ENCODE peak calls at places on chromosomes 11 and 22, in nine cellular contexts. One of them, this sample, is unnamed.

GRCh38 chr11:15969281-15969680 is 387.1 kb downstream of the SOX6 start:
- DNase-seq in nephron progenitor cell: no peak
- DNase-seq in heart left ventricle: peak
- DNase-seq in progenitor cell of endocrine pancreas: no peak
- DNase-seq in thoracic aorta: no peak
- DNase-seq in choroid plexus epithelial cell: peak
- DNase-seq in uterus: peak
- DNase-seq in AG04450: peak
- DNase-seq in WTC11: no peak
- DNase-seq in this sample: no peak

GRCh38 chr11:9774591-9775392 is 110.9 kb downstream of the SWAP70 start:
- DNase-seq in nephron progenitor cell: no peak
- DNase-seq in heart left ventricle: no peak
- DNase-seq in progenitor cell of endocrine pancreas: no peak
- DNase-seq in thoracic aorta: no peak
- DNase-seq in choroid plexus epithelial cell: peak
- DNase-seq in uterus: no peak
- DNase-seq in AG04450: no peak
- DNase-seq in WTC11: no peak
- DNase-seq in this sample: no peak

GRCh38 chr11:8426076-8426475 is 162.4 kb upstream of the LMO1 start:
- DNase-seq in nephron progenitor cell: no peak
- DNase-seq in heart left ventricle: peak
- DNase-seq in progenitor cell of endocrine pancreas: no peak
- DNase-seq in thoracic aorta: no peak
- DNase-seq in choroid plexus epithelial cell: no peak
- DNase-seq in uterus: no peak
- DNase-seq in AG04450: no peak
- DNase-seq in WTC11: no peak
- DNase-seq in this sample: no peak

GRCh38 chr11:32121012-32121411 is 30.1 kb downstream of the RCN1 start:
- DNase-seq in nephron progenitor cell: no peak
- DNase-seq in heart left ventricle: no peak
- DNase-seq in progenitor cell of endocrine pancreas: no peak
- DNase-seq in thoracic aorta: no peak
- DNase-seq in choroid plexus epithelial cell: no peak
- DNase-seq in uterus: no peak
- DNase-seq in AG04450: no peak
- DNase-seq in WTC11: no peak
- DNase-seq in this sample: no peak

GRCh38 chr11:27064086-27064485 is 23.5 kb downstream of the BBOX1 start:
- DNase-seq in nephron progenitor cell: no peak
- DNase-seq in heart left ventricle: no peak
- DNase-seq in progenitor cell of endocrine pancreas: no peak
- DNase-seq in thoracic aorta: no peak
- DNase-seq in choroid plexus epithelial cell: no peak
- DNase-seq in uterus: no peak
- DNase-seq in AG04450: no peak
- DNase-seq in WTC11: no peak
- DNase-seq in this sample: no peak

GRCh38 chr11:89487016-89487415 is 4.2 kb downstream of the NOX4 start:
- DNase-seq in nephron progenitor cell: no peak
- DNase-seq in heart left ventricle: no peak
- DNase-seq in progenitor cell of endocrine pancreas: no peak
- DNase-seq in thoracic aorta: no peak
- DNase-seq in choroid plexus epithelial cell: peak
- DNase-seq in uterus: no peak
- DNase-seq in AG04450: no peak
- DNase-seq in WTC11: no peak
- DNase-seq in this sample: no peak

GRCh38 chr11:95725169-95725568 is 64.4 kb downstream of the FAM76B start:
- DNase-seq in nephron progenitor cell: no peak
- DNase-seq in heart left ventricle: no peak
- DNase-seq in progenitor cell of endocrine pancreas: no peak
- DNase-seq in thoracic aorta: no peak
- DNase-seq in choroid plexus epithelial cell: no peak
- DNase-seq in uterus: no peak
- DNase-seq in AG04450: no peak
- DNase-seq in WTC11: no peak
- DNase-seq in this sample: no peak

GRCh38 chr11:61950035-61950547 is at the start of gene BEST1:
- DNase-seq in nephron progenitor cell: no peak
- DNase-seq in heart left ventricle: no peak
- DNase-seq in progenitor cell of endocrine pancreas: no peak
- DNase-seq in thoracic aorta: no peak
- DNase-seq in choroid plexus epithelial cell: no peak
- DNase-seq in uterus: no peak
- DNase-seq in AG04450: no peak
- DNase-seq in WTC11: no peak
- DNase-seq in this sample: no peak

DNA sequence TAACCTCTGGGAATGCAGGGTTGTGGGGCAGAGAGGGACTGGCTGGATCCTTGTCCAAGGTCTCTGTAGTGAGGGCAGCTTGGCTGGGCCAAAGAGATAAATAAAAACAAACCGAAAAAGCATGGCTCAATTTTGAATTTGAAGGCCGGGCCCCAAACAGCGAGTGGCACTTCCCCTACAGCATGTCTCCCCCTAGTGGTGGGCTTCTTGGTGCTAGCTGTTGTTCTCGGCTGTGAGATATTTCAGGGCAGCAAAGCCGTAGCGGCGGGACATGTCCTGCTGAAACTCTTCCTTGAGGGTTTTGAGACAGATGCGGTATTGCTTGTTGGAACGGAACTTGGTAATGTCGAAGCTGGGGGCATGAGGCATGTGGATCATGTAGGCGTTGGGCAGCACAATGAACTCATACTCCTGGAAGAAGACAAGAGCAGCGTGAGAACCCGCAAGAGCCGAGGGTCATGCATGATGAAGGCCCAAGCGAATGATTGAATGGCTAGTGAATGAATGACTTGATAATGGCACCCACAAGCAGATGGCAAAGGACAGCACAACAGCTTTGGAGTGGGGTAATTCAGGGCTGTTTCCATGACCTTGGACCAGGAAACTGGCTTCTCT is 216.1 kb upstream of the SYN3 start:
- DNase-seq in nephron progenitor cell: peak
- DNase-seq in heart left ventricle: no peak
- DNase-seq in progenitor cell of endocrine pancreas: no peak
- DNase-seq in thoracic aorta: no peak
- DNase-seq in choroid plexus epithelial cell: peak
- DNase-seq in uterus: no peak
- DNase-seq in AG04450: no peak
- DNase-seq in WTC11: peak
- DNase-seq in this sample: peak
- TF ChIP-seq CTCF in nephron progenitor cell: peak
- TF ChIP-seq CTCF in heart left ventricle: no peak
- TF ChIP-seq CTCF in progenitor cell of endocrine pancreas: peak
- TF ChIP-seq CTCF in thoracic aorta: peak
- TF ChIP-seq CTCF in choroid plexus epithelial cell: peak
- TF ChIP-seq CTCF in uterus: no peak
- TF ChIP-seq CTCF in AG04450: peak
- TF ChIP-seq CTCF in WTC11: peak
- TF ChIP-seq CTCF in this sample: peak

GRCh38 chr11:113538801-113539200 is 63.6 kb upstream of the DRD2 start:
- DNase-seq in nephron progenitor cell: no peak
- DNase-seq in heart left ventricle: no peak
- DNase-seq in progenitor cell of endocrine pancreas: no peak
- DNase-seq in thoracic aorta: no peak
- DNase-seq in choroid plexus epithelial cell: no peak
- DNase-seq in uterus: no peak
- DNase-seq in AG04450: no peak
- DNase-seq in WTC11: no peak
- DNase-seq in this sample: no peak

GRCh38 chr11:113542420-113542819 is 67.2 kb upstream of the DRD2 start:
- DNase-seq in nephron progenitor cell: no peak
- DNase-seq in heart left ventricle: no peak
- DNase-seq in progenitor cell of endocrine pancreas: no peak
- DNase-seq in thoracic aorta: no peak
- DNase-seq in choroid plexus epithelial cell: no peak
- DNase-seq in uterus: no peak
- DNase-seq in AG04450: no peak
- DNase-seq in WTC11: no peak
- DNase-seq in this sample: no peak

DNA sequence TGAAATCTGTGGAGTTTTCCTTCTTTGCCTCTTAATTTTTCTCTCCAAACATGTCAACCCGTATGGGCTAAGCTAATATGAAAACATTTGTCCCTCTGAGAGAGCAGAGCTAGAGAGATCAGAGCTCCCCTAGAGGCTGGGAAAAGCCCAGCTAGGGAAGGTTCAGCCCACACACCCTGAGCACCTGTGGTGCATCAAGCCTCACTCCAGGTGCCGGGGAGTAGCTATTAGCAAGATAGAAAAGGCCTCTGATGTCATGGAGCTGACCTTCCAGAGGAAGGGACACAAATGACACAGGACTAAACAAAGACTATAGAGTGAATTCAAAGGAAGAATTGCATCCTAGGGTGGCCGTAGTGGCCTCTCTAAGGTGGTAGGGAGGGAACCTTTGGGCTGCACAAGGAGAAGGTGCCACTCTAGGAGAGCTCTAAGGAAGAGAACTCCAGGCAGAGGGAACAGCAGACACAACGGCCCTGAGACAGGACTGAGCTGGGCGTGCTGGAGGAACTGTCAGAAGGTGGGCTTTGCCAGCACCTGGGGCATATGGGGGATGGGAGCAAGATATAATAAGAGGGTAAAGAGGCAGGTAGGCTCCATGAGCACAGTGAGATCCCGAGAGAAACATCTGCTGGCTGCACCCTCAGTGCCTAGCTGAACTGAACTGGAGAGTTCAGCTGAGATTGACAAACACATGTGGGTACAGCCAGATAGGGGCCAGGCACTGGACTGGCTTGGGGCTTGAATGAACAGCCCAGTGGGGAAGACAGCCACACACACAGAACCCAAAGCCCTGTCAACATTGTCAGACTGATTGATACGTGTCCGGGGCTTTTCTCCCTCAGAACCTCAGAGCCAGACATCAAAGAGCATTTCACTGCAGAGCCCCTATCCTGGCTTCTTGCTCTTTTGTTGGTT is 65.5 kb upstream of the DRD2 start:
- DNase-seq in nephron progenitor cell: no peak
- DNase-seq in heart left ventricle: no peak
- DNase-seq in progenitor cell of endocrine pancreas: no peak
- DNase-seq in thoracic aorta: no peak
- DNase-seq in choroid plexus epithelial cell: no peak
- DNase-seq in uterus: no peak
- DNase-seq in AG04450: no peak
- DNase-seq in WTC11: peak
- DNase-seq in this sample: no peak
- TF ChIP-seq CTCF in nephron progenitor cell: no peak
- TF ChIP-seq CTCF in heart left ventricle: no peak
- TF ChIP-seq CTCF in progenitor cell of endocrine pancreas: peak
- TF ChIP-seq CTCF in thoracic aorta: no peak
- TF ChIP-seq CTCF in choroid plexus epithelial cell: peak
- TF ChIP-seq CTCF in uterus: no peak
- TF ChIP-seq CTCF in AG04450: no peak
- TF ChIP-seq CTCF in WTC11: no peak
- TF ChIP-seq CTCF in this sample: peak

GRCh38 chr11:100578966-100579365 is 108.1 kb upstream of the ARHGAP42 start:
- DNase-seq in nephron progenitor cell: no peak
- DNase-seq in heart left ventricle: no peak
- DNase-seq in progenitor cell of endocrine pancreas: no peak
- DNase-seq in thoracic aorta: no peak
- DNase-seq in choroid plexus epithelial cell: peak
- DNase-seq in uterus: no peak
- DNase-seq in AG04450: no peak
- DNase-seq in WTC11: no peak
- DNase-seq in this sample: no peak

GRCh38 chr11:100576044-100577021 is 110.8 kb upstream of the ARHGAP42 start:
- DNase-seq in nephron progenitor cell: peak
- DNase-seq in heart left ventricle: no peak
- DNase-seq in progenitor cell of endocrine pancreas: no peak
- DNase-seq in thoracic aorta: no peak
- DNase-seq in choroid plexus epithelial cell: peak
- DNase-seq in uterus: no peak
- DNase-seq in AG04450: no peak
- DNase-seq in WTC11: no peak
- DNase-seq in this sample: peak

GRCh38 chr11:100573911-100574513 is 113.1 kb upstream of the ARHGAP42 start:
- DNase-seq in nephron progenitor cell: no peak
- DNase-seq in heart left ventricle: no peak
- DNase-seq in progenitor cell of endocrine pancreas: no peak
- DNase-seq in thoracic aorta: no peak
- DNase-seq in choroid plexus epithelial cell: no peak
- DNase-seq in uterus: no peak
- DNase-seq in AG04450: no peak
- DNase-seq in WTC11: no peak
- DNase-seq in this sample: no peak

DNA sequence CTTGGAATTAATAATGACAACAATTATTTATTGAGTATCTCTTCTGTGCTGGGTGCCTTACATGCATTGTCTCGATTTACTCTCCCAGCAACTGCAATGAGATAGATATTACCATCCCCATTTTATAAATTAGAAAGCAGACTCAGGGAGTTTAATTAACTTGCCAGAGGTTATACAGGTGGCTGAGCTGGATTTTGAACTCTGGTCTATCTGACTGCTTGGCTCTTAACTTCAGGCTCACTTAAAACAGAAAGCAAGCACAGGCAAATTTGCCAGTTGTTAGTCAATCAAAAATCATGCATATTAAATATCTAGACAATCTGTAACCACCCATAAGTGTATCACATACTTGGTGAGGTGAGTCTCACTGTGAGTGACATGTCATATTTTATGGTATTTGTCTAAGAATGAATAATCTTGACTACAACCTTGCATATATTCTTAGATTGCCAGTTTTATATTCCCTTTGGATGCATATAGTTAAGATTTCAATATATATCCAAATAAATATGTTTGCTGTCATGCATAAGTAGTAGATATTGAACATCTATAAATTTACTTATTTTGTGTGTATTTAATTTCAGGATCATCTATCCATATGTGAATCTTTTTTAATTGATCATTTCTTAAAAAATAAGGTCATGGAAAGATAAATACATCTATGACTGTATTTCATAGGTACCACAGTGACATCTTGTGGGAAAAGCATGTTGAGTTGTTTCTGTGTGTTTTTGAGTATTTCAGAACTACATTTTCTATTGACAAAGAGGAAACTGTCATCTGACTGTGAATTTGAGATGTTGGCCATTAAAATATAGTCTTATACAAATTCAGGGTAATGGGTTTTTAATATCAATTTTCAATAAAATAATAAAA is 112.0 kb upstream of the ARHGAP42 start:
- DNase-seq in nephron progenitor cell: no peak
- DNase-seq in heart left ventricle: no peak
- DNase-seq in progenitor cell of endocrine pancreas: no peak
- DNase-seq in thoracic aorta: no peak
- DNase-seq in choroid plexus epithelial cell: peak
- DNase-seq in uterus: no peak
- DNase-seq in AG04450: no peak
- DNase-seq in WTC11: no peak
- DNase-seq in this sample: no peak
- TF ChIP-seq CTCF in nephron progenitor cell: peak
- TF ChIP-seq CTCF in heart left ventricle: peak
- TF ChIP-seq CTCF in progenitor cell of endocrine pancreas: peak
- TF ChIP-seq CTCF in thoracic aorta: no peak
- TF ChIP-seq CTCF in choroid plexus epithelial cell: no peak
- TF ChIP-seq CTCF in uterus: peak
- TF ChIP-seq CTCF in AG04450: peak
- TF ChIP-seq CTCF in WTC11: no peak
- TF ChIP-seq CTCF in this sample: peak

GRCh38 chr22:17097701-17098100 is 12.9 kb downstream of the IL17RA start:
- DNase-seq in nephron progenitor cell: no peak
- DNase-seq in heart left ventricle: no peak
- DNase-seq in progenitor cell of endocrine pancreas: no peak
- DNase-seq in thoracic aorta: no peak
- DNase-seq in choroid plexus epithelial cell: no peak
- DNase-seq in uterus: no peak
- DNase-seq in AG04450: no peak
- DNase-seq in WTC11: no peak
- DNase-seq in this sample: no peak

GRCh38 chr22:17093081-17093480 is 8.3 kb downstream of the IL17RA start:
- DNase-seq in nephron progenitor cell: no peak
- DNase-seq in heart left ventricle: no peak
- DNase-seq in progenitor cell of endocrine pancreas: no peak
- DNase-seq in thoracic aorta: no peak
- DNase-seq in choroid plexus epithelial cell: no peak
- DNase-seq in uterus: no peak
- DNase-seq in AG04450: no peak
- DNase-seq in WTC11: no peak
- DNase-seq in this sample: no peak

GRCh38 chr22:17096095-17096494 is 11.3 kb downstream of the IL17RA start:
- DNase-seq in nephron progenitor cell: no peak
- DNase-seq in heart left ventricle: no peak
- DNase-seq in progenitor cell of endocrine pancreas: no peak
- DNase-seq in thoracic aorta: no peak
- DNase-seq in choroid plexus epithelial cell: no peak
- DNase-seq in uterus: no peak
- DNase-seq in AG04450: no peak
- DNase-seq in WTC11: no peak
- DNase-seq in this sample: no peak

GRCh38 chr22:17097062-17097461 is 12.3 kb downstream of the IL17RA start:
- DNase-seq in nephron progenitor cell: no peak
- DNase-seq in heart left ventricle: no peak
- DNase-seq in progenitor cell of endocrine pancreas: no peak
- DNase-seq in thoracic aorta: no peak
- DNase-seq in choroid plexus epithelial cell: no peak
- DNase-seq in uterus: no peak
- DNase-seq in AG04450: no peak
- DNase-seq in WTC11: no peak
- DNase-seq in this sample: no peak

GRCh38 chr22:17095538-17095937 is 10.7 kb downstream of the IL17RA start:
- DNase-seq in nephron progenitor cell: peak
- DNase-seq in heart left ventricle: no peak
- DNase-seq in progenitor cell of endocrine pancreas: no peak
- DNase-seq in thoracic aorta: no peak
- DNase-seq in choroid plexus epithelial cell: peak
- DNase-seq in uterus: no peak
- DNase-seq in AG04450: no peak
- DNase-seq in WTC11: peak
- DNase-seq in this sample: no peak
- TF ChIP-seq CTCF in nephron progenitor cell: peak
- TF ChIP-seq CTCF in heart left ventricle: no peak
- TF ChIP-seq CTCF in progenitor cell of endocrine pancreas: peak
- TF ChIP-seq CTCF in thoracic aorta: no peak
- TF ChIP-seq CTCF in choroid plexus epithelial cell: peak
- TF ChIP-seq CTCF in uterus: no peak
- TF ChIP-seq CTCF in AG04450: peak
- TF ChIP-seq CTCF in WTC11: peak
- TF ChIP-seq CTCF in this sample: peak